ENCODE peak calls at places on chromosomes 6 and 20, in nine cellular contexts. I is cardiac muscle cell; J is ascending aorta; L is adrenal gland; B is naive thymus-derived CD4-positive, alpha-beta T cell; O is IMR-90; H is A549; S is WERI-Rb-1; X is breast epithelium. F is an unnamed sample.

GRCh38 chr20:36929691-36930090 is 21.8 kb downstream of the SAMHD1 start:
- DNase-seq in L (no peak), H (no peak), S (no peak), O (no peak), B (no peak), I (no peak), X (no peak), J (no peak), F (no peak)

GRCh38 chr6:15881150-15881549 is 218.3 kb upstream of the DTNBP1 start:
- DNase-seq in X (no peak), I (no peak), O (no peak), L (peak; percentile 45), J (no peak), B (no peak), S (no peak), H (no peak), F (no peak)

GRCh38 chr20:61930776-61931475 is 134.8 kb downstream of the TAF4 start:
- DNase-seq in B (no peak), I (no peak), L (no peak), H (no peak), O (no peak), J (no peak), X (peak; percentile 49), S (no peak), F (peak; percentile 3)

GRCh38 chr6:2744206-2744771 is 6.4 kb downstream of the MYLK4 start:
- DNase-seq in O (no peak), J (no peak), L (peak; percentile 64), H (no peak), S (no peak), X (no peak), B (no peak), I (no peak), F (no peak)

GRCh38 chr6:8627085-8627861 is 191.9 kb upstream of the SLC35B3 start:
- DNase-seq in O (no peak), X (no peak), J (no peak), S (no peak), L (no peak), I (no peak), B (no peak), H (peak; percentile 1), F (no peak)

GRCh38 chr6:104816141-104816540 is 43.6 kb downstream of the HACE1 start:
- DNase-seq in L (no peak), H (no peak), J (no peak), B (no peak), S (no peak), O (no peak), X (no peak), I (no peak), F (no peak)

GRCh38 chr20:39885975-39886649 is 802.9 kb downstream of the MAFB start:
- DNase-seq in L (peak; percentile 74), O (peak; percentile 88), J (peak; percentile 82), H (peak; percentile 32), I (peak; percentile 63), S (peak; percentile 25), B (no peak), X (peak; percentile 55), F (no peak)

GRCh38 chr6:98487612-98488011 is 346.8 kb upstream of the POU3F2 start:
- DNase-seq in J (no peak), S (peak; percentile 29), L (no peak), O (no peak), X (no peak), H (no peak), I (peak; percentile 19), B (no peak), F (no peak)

GRCh38 chr6:48667797-48668196 is 556.8 kb upstream of the PTCHD4 start:
- DNase-seq in X (no peak), S (no peak), I (no peak), O (no peak), H (no peak), B (no peak), J (no peak), L (no peak), F (no peak)

GRCh38 chr6:116229287-116229913 is 24.5 kb downstream of the TSPYL4 start:
- DNase-seq in H (peak; percentile 40), X (no peak), S (peak; percentile 53), L (peak; percentile 66), I (peak; percentile 79), B (no peak), J (peak; percentile 87), O (peak; percentile 91), F (no peak)

GRCh38 chr6:89413006-89413400 is 930 bp upstream of the RRAGD start:
- DNase-seq in S (no peak), O (no peak), X (no peak), J (no peak), B (no peak), H (no peak), I (no peak), L (no peak), F (no peak)

GRCh38 chr20:47748851-47749250 is 36.4 kb downstream of the SULF2 start:
- DNase-seq in X (no peak), S (no peak), I (no peak), B (no peak), H (no peak), O (no peak), J (no peak), L (no peak), F (no peak)

GRCh38 chr6:142372348-142372747 is 70.5 kb downstream of the ADGRG6 start:
- DNase-seq in J (no peak), S (no peak), I (no peak), B (no peak), X (no peak), O (peak; percentile 79), H (peak; percentile 83), L (no peak), F (no peak)

GRCh38 chr6:87660226-87660886 is 41.7 kb downstream of the AKIRIN2 start:
- DNase-seq in J (no peak), H (no peak), S (no peak), I (no peak), X (no peak), L (peak; percentile 78), B (no peak), O (peak; percentile 83), F (no peak)

DNA sequence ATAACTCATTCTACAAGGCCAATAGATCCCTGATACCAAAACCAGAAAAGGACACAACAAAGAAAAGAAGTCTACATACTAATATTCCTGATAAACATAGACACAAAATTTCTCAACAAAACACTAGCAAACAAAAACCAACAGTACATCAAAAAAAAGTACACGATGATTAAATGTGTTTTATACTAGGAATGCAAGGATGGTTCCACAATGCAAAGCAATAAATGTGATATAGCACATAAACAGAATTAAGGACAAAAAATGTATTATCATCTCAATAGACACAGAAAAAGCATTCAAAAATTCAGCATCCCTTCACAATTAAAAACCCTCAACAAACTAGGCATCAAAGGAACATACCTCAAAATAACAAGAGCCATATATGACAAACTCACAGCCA is 23.2 kb downstream of the TREM1 start:
- DNase-seq in S (no peak), J (no peak), L (no peak), X (no peak), H (no peak), O (no peak), I (no peak), B (no peak), F (no peak)
- H3K9me3 ChIP-seq in S (peaks cover 19% of the 10 kb centered on the region), J (peaks cover 4% of the 10 kb centered on the region), L (no peaks in the 10 kb centered on the region), X (peaks cover 22% of the 10 kb centered on the region), H (peaks cover 3% of the 10 kb centered on the region), O (no peaks in the 10 kb centered on the region), I (no peaks in the 10 kb centered on the region), B (no peaks in the 10 kb centered on the region), F (peaks cover 5% of the 10 kb centered on the region)

DNA sequence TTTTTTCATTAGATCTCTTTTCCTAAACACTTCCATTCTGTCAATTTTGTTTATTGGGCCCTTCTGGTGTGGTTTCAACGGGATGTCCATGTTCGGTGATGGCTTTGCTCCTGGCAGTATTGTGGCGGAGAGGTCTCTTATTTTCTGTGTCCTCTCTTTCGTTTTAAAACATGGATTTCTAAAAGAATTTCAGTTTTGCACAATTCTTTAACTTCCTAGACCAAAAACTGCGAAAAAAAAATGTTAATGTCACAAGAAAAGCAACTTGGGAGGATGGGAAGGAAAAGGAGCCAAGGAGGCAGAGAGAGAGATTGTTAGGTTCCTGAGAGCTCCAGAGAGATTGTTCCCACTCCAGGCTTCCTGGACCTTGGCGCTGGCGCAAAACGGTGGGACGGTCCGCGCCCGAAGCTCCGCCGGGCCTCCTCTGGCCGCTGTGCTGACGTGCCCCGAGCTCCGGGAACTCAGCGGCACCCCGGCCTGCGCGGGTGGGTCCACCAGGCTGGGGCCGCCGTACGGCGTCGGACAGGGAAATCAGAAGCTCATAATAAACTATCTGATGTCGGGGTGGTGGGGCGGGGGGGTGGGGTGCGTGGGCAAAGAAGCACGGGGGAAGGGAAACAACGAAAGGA is 887 bp upstream of the OLIG3 start:
- DNase-seq in B (no peak), S (no peak), O (no peak), X (no peak), L (no peak), J (no peak), H (no peak), I (no peak), F (no peak)
- H3K9me3 ChIP-seq in B (no peaks in the 10 kb centered on the region), S (no peaks in the 10 kb centered on the region), O (peaks cover 8% of the 10 kb centered on the region), X (no peaks in the 10 kb centered on the region), L (no peaks in the 10 kb centered on the region), J (no peaks in the 10 kb centered on the region), H (no peaks in the 10 kb centered on the region), I (no peaks in the 10 kb centered on the region), F (no peaks in the 10 kb centered on the region)

DNA sequence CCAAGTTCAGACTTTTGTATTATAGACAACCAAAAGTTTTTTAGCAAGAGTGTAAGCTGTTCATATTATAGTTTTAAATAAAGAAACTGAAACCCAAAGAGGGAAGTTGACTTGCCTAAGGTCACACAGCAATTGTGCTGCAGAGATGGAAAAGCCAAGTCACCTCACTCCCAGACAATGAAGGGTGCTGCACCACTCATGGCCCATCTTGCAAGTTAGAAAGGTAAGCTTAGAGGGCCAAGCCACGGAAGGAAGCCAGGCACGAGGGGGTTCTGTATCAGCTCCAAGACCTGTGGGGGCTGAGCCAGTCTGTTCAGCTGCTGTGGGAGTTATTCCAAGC is 860 bp downstream of the DEFB124 start:
- DNase-seq in L (no peak), O (no peak), B (no peak), I (no peak), H (no peak), S (no peak), J (no peak), X (no peak), F (no peak)
- H3K9me3 ChIP-seq in L (no peaks in the 10 kb centered on the region), O (no peaks in the 10 kb centered on the region), B (no peaks in the 10 kb centered on the region), I (no peaks in the 10 kb centered on the region), H (no peaks in the 10 kb centered on the region), S (no peaks in the 10 kb centered on the region), J (no peaks in the 10 kb centered on the region), X (no peaks in the 10 kb centered on the region), F (no peaks in the 10 kb centered on the region)

GRCh38 chr20:56271974-56272373 is 23.4 kb downstream of the MC3R start:
- DNase-seq in S (no peak), I (no peak), L (no peak), J (no peak), B (no peak), X (no peak), H (no peak), O (no peak), F (no peak)

GRCh38 chr20:56268536-56268935 is 20.0 kb downstream of the MC3R start:
- DNase-seq in I (no peak), H (no peak), B (no peak), X (no peak), J (no peak), S (no peak), O (no peak), L (no peak), F (no peak)

GRCh38 chr20:56278205-56278604 is 29.7 kb downstream of the MC3R start:
- DNase-seq in H (no peak), O (no peak), I (no peak), S (no peak), X (no peak), J (no peak), B (no peak), L (no peak), F (no peak)

GRCh38 chr20:56273491-56273890 is 25.0 kb downstream of the MC3R start:
- DNase-seq in I (no peak), L (no peak), H (no peak), B (no peak), S (no peak), X (no peak), O (no peak), J (no peak), F (no peak)

GRCh38 chr20:56274156-56274555 is 25.6 kb downstream of the MC3R start:
- DNase-seq in J (no peak), H (no peak), B (no peak), I (no peak), S (no peak), O (no peak), X (no peak), L (no peak), F (no peak)
- H3K9me3 ChIP-seq in J (no peaks in the 10 kb centered on the region), H (no peaks in the 10 kb centered on the region), B (no peaks in the 10 kb centered on the region), I (no peaks in the 10 kb centered on the region), S (no peaks in the 10 kb centered on the region), O (peaks cover 10% of the 10 kb centered on the region), X (no peaks in the 10 kb centered on the region), L (no peaks in the 10 kb centered on the region), F (no peaks in the 10 kb centered on the region)

F was measured in T-helper 17 cell.